ENCODE peak calls at places on chromosomes 3 and 15, in nine cellular contexts. Z, F, T, E, X, R, U, D and C are unnamed samples. For H3K36me3, the result is how much of the 10 kb centered on the place peaks cover.

GRCh38 chr15:91853968-91854943 is 748 bp downstream of the SLCO3A1 start:
- DNase-seq in Z (peak), F (peak), R (no peak), X (peak), U (no peak), E (peak), D (peak), T (no peak), C (no peak)

GRCh38 chr3:132535575-132536441 is 61.3 kb upstream of the ACKR4 start:
- DNase-seq in X (peak), Z (peak), F (peak), U (peak), T (peak), D (peak), E (peak), R (no peak), C (peak)

GRCh38 chr15:31598620-31599019 is 272.0 kb downstream of the KLF13 start:
- DNase-seq in T (no peak), Z (peak), F (peak), X (no peak), R (peak), D (no peak), E (peak), U (peak), C (no peak)

GRCh38 chr3:190385835-190386688 is 1.9 kb upstream of the CLDN16 start:
- DNase-seq in X (no peak), U (peak), F (no peak), R (peak), Z (peak), D (no peak), E (peak), T (peak), C (peak)

GRCh38 chr15:97904196-97904572 is 56.3 kb upstream of the ARRDC4 start:
- DNase-seq in R (peak), F (peak), T (peak), Z (peak), D (no peak), E (peak), X (peak), U (peak), C (peak)

GRCh38 chr15:92033723-92034122 is 180.2 kb downstream of the SLCO3A1 start:
- DNase-seq in F (no peak), U (no peak), D (no peak), R (no peak), T (no peak), E (peak), X (no peak), Z (no peak), C (no peak)

GRCh38 chr15:57138260-57138895 is 219.9 kb downstream of the TCF12 start:
- DNase-seq in X (no peak), D (no peak), T (peak), F (no peak), R (no peak), E (peak), Z (peak), U (peak), C (peak)

GRCh38 chr3:79111375-79112052 is 656.3 kb downstream of the ROBO1 start:
- DNase-seq in U (no peak), R (no peak), X (no peak), F (no peak), T (peak), E (no peak), D (no peak), Z (peak), C (no peak)

GRCh38 chr3:155919728-155920127 is 49.3 kb downstream of the GMPS start:
- DNase-seq in U (no peak), D (no peak), Z (no peak), R (no peak), F (no peak), X (no peak), T (no peak), E (no peak), C (no peak)

GRCh38 chr15:74261685-74262084 is 25.6 kb downstream of the CCDC33 start:
- DNase-seq in T (no peak), F (no peak), X (no peak), D (no peak), E (no peak), R (no peak), U (no peak), Z (no peak), C (no peak)

GRCh38 chr15:85044251-85044853 is 62.7 kb downstream of the PDE8A start:
- DNase-seq in X (peak), U (peak), E (peak), D (peak), Z (peak), F (peak), T (peak), R (no peak), C (peak)

GRCh38 chr3:55721716-55722484 is 234.8 kb upstream of the WNT5A start:
- DNase-seq in U (no peak), Z (peak), R (no peak), D (no peak), E (peak), F (peak), X (no peak), T (no peak), C (peak)

GRCh38 chr3:33218446-33219174 is at the start of gene SUSD5:
- DNase-seq in X (no peak), R (peak), U (no peak), T (peak), Z (peak), F (no peak), D (no peak), E (peak), C (peak)

GRCh38 chr15:68208641-68209240 is 3.6 kb upstream of the CALML4 start:
- DNase-seq in T (no peak), E (no peak), Z (no peak), U (no peak), D (no peak), X (peak), R (peak), F (no peak), C (no peak)

GRCh38 chr15:68210409-68210756 is 5.3 kb upstream of the CALML4 start:
- DNase-seq in U (no peak), Z (no peak), E (no peak), D (no peak), F (no peak), R (no peak), T (no peak), X (no peak), C (no peak)

GRCh38 chr15:68210821-68211655 is 5.9 kb upstream of the CALML4 start:
- DNase-seq in F (peak), Z (peak), U (no peak), E (peak), T (no peak), X (peak), R (peak), D (peak), C (no peak)

GRCh38 chr15:68209272-68209671 is 4.1 kb upstream of the CALML4 start:
- DNase-seq in R (peak), U (no peak), F (no peak), X (peak), E (no peak), Z (no peak), T (no peak), D (no peak), C (no peak)

DNA sequence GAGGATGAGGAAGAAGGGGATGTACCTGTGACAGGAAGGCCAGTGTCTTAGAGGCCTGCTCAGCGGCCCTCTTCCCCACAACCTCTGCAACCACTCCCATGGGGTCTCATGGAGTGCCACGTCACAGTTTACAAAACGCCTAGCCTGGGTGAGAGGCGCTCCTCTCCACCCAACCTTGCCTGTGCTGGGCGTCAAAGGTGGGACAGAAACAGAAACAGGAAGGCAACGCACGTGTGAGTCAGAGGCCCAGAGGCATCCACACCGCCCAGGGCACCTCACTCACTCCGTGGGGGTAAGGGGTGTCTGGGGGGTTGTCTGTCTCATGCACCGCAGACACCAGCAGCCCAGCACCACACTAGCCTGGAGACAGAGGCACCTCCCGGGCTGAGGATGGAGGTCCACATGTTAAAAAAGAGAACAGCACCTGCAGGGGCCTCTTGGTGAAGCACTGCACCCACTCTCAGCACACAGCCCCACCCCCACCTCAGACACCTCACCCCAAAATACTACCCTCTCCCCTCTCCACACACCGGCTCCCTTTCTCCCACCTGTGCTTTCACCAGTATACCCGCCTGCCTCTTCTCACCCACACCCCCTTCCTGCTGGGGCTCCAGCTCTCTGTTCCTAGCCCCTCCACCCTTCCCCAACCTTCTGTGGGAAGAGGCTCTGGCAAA is 4.7 kb upstream of the CALML4 start:
- DNase-seq in E (no peak), R (peak), D (no peak), T (no peak), U (no peak), X (peak), F (no peak), Z (no peak), C (no peak)
- H3K36me3 ChIP-seq in E (under half), R (under half), D (under half), T (under half), U (under half), X (under half), F (under half), Z (under half), C (under half)

DNA sequence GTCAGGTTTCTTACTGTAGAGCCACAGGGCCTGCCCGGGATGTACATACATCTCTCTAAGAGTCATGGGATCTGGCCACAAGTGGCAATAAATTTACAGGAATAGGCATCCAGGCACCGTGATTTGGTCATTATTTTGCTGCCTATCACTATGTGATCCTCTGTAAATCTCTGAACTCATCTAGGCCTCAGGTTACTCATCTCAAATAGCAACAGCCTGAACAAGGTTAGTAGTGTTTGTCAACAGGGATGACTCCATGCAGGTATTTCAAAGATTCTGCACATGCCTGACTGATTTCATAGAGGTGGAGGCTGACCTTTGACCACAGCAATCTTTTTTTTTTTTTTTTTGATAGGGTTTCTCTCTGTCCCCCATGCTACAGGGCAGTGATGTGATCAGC is 88.8 kb upstream of the TBL1XR1 start:
- DNase-seq in U (peak), X (no peak), E (no peak), Z (no peak), D (no peak), F (no peak), R (no peak), T (no peak), C (no peak)
- H3K27ac ChIP-seq in U (peak), X (no peak), E (no peak), Z (no peak), D (no peak), F (peak), R (peak), T (no peak), C (no peak)

GRCh38 chr3:129352045-129352444 is 73.4 kb downstream of the HMCES start:
- DNase-seq in E (no peak), R (no peak), X (no peak), Z (no peak), F (no peak), T (no peak), D (no peak), U (no peak), C (no peak)
- TF ChIP-seq CTCF in E (no peak), R (no peak), X (no peak), Z (no peak), F (no peak), T (peak), D (no peak), U (peak), C (peak)

GRCh38 chr3:81744366-81744765 is 17.1 kb downstream of the GBE1 start:
- DNase-seq in E (no peak), U (peak), Z (peak), T (peak), F (no peak), R (no peak), X (no peak), D (no peak), C (peak)

GRCh38 chr3:81753416-81754014 is 7.9 kb downstream of the GBE1 start:
- DNase-seq in D (no peak), X (no peak), E (no peak), F (no peak), T (no peak), Z (no peak), U (no peak), R (no peak), C (no peak)

GRCh38 chr3:81743096-81744025 is 18.1 kb downstream of the GBE1 start:
- DNase-seq in F (peak), T (peak), X (peak), R (no peak), Z (peak), U (no peak), D (no peak), E (peak), C (peak)

GRCh38 chr3:81752604-81753003 is 8.8 kb downstream of the GBE1 start:
- DNase-seq in D (no peak), Z (no peak), F (no peak), R (no peak), U (no peak), T (no peak), X (no peak), E (no peak), C (no peak)

DNA sequence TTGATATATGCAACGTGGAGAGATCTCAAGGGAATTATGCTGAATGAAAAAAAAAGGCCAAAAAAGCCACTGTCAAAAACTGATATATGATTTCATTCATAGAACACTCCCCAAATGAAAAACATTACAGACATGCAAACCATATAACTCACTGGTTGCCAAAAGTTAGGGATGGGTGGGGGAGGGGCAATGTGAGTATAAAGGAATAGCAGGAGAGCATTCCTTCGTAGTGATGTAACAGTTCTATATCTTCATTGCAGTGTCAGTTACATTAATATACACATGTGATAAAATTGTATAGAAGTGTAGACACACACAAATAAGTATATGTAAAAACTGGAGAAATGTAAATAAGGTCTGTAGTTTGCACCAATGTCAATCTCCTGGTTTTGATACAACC is 12.2 kb downstream of the GBE1 start:
- DNase-seq in U (no peak), X (no peak), D (no peak), E (no peak), Z (no peak), F (no peak), T (no peak), R (no peak), C (peak)
- H3K36me3 ChIP-seq in U (under half), X (under half), D (under half), E (under half), Z (under half), F (under half), T (under half), R (under half), C (under half)

GRCh38 chr3:100150583-100150982 is 36.3 kb upstream of the FILIP1L start:
- DNase-seq in T (peak), D (no peak), E (no peak), X (no peak), U (no peak), R (no peak), F (no peak), Z (peak), C (no peak)

GRCh38 chr3:100154171-100154570 is 39.9 kb upstream of the FILIP1L start:
- DNase-seq in E (no peak), D (no peak), U (no peak), F (no peak), Z (no peak), T (no peak), X (no peak), R (no peak), C (no peak)

GRCh38 chr3:100149130-100149529 is 34.8 kb upstream of the FILIP1L start:
- DNase-seq in Z (no peak), U (no peak), R (no peak), E (peak), X (no peak), D (no peak), F (no peak), T (no peak), C (no peak)

GRCh38 chr3:100151024-100151707 is 36.9 kb upstream of the FILIP1L start:
- DNase-seq in X (peak), F (no peak), D (no peak), T (peak), R (no peak), U (no peak), Z (no peak), E (no peak), C (no peak)

GRCh38 chr3:100149713-100150112 is 35.4 kb upstream of the FILIP1L start:
- DNase-seq in T (no peak), U (no peak), Z (no peak), D (no peak), R (no peak), E (no peak), F (no peak), X (no peak), C (no peak)
- H3K27ac ChIP-seq in T (no peak), U (no peak), Z (no peak), D (no peak), R (no peak), E (no peak), F (no peak), X (peak), C (no peak)

DNA sequence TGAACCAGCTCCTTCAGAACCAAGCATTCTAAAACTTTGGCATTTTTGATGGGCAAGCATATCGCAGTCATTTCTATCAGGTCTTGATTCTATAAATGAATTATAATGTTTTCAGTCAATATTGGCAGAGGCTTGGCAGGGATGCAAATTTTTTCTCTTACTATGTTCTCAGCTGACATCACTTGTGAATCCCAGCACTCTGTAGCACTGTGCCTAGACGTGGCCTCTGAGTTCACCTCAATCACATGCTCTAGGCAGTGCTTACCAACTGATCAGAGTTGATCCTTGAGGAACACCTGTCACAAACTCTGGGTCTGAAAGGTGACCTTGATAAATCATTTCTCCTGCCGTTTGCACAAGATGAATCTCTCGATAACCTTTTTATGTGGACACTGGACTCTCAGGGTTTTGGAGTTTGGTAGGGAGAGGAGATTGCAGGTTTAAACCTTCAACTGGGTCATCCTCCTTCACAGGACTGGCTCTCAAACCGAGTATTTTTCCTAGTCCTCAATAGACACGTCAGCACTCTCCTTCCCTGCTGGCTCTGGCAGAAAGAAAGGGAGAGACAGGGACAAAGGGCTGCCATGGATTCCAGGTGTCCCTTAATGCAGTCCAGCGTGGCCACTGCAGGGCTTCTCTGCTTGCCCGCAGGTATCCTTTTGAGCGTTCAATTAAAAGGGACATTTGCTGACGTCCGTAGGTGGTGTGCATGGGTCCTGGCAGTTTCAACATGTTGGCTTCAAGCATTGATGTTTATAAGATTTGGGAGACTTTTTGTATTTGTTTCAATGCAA is 222.3 kb upstream of the CMC1 start:
- DNase-seq in D (no peak), T (no peak), X (no peak), U (no peak), R (no peak), Z (no peak), E (no peak), F (no peak), C (no peak)
- TF ChIP-seq CTCF in D (no peak), T (no peak), X (no peak), U (no peak), R (no peak), Z (no peak), E (no peak), F (no peak), C (no peak)